ENCODE peak calls at places on chromosome X, in ten cellular contexts. O is effector memory CD4-positive, alpha-beta T cell; W is EL; P is hepatocyte; S is stimulated activated CD4-positive, alpha-beta T cell treated with anti-CD3 and anti-CD28 coated beads, Interleukin-12 subunit alpha, Interleukin-12 subunit beta, amount 100 ng/mL, for 4 hours; V is stimulated activated CD8-positive, alpha-beta memory T cell treated with anti-CD3 and anti-CD28 coated beads, Interleukin-7, amount 100 ng/mL, for 24 hours; U is mucosa of gallbladder; B is CD8-positive, alpha-beta memory T cell; Y is ovary; Q is Ammon's horn. H is an unnamed sample.

GRCh38 chrX:37347420-37347819 is 1.7 kb upstream of the PRRG1 start:
- DNase-seq in O (no peak), B (no peak), V (no peak), Q (no peak), S (no peak), U (no peak), P (peak), Y (no peak), W (peak), H (no peak)

GRCh38 chrX:43317378-43317777 is 338.7 kb upstream of the MAOA start:
- DNase-seq in S (no peak), Y (no peak), Q (no peak), B (no peak), P (no peak), V (no peak), W (no peak), U (no peak), O (no peak), H (no peak)

GRCh38 chrX:86148024-86148511 is at the start of gene DACH2:
- DNase-seq in U (peak), O (peak), Q (peak), S (peak), V (peak), B (peak), W (peak), P (peak), Y (peak), H (peak)

GRCh38 chrX:71626576-71626975 is 8.3 kb upstream of the CXCR3 start:
- DNase-seq in U (no peak), Q (no peak), V (no peak), B (no peak), Y (no peak), S (no peak), W (no peak), P (no peak), O (no peak), H (no peak)

GRCh38 chrX:47366051-47366722 is 4.2 kb upstream of the ZNF157 start:
- DNase-seq in U (peak), Q (peak), S (peak), O (peak), W (peak), B (peak), V (peak), Y (peak), P (peak), H (peak)

GRCh38 chrX:106726485-106727437 is at the start of gene RNF128:
- DNase-seq in U (peak), B (no peak), P (peak), W (peak), Q (peak), V (no peak), S (no peak), O (no peak), Y (peak), H (peak)

GRCh38 chrX:50799531-50799961 is 14.4 kb downstream of the SHROOM4 start:
- DNase-seq in B (no peak), P (peak), U (no peak), Q (no peak), V (no peak), O (no peak), S (no peak), W (no peak), Y (no peak), H (peak)

GRCh38 chrX:43560247-43560946 is 95.7 kb upstream of the MAOA start:
- DNase-seq in W (no peak), O (no peak), B (no peak), Y (no peak), V (no peak), U (no peak), Q (no peak), P (no peak), S (no peak), H (no peak)

GRCh38 chrX:120790118-120790517 is 85.5 kb downstream of the CT47B1 start:
- DNase-seq in S (no peak), Y (peak), B (no peak), O (no peak), V (no peak), Q (peak), U (peak), W (peak), P (peak), H (peak)

GRCh38 chrX:43279341-43279808 is 376.7 kb upstream of the MAOA start:
- DNase-seq in O (no peak), B (no peak), U (no peak), S (no peak), V (no peak), P (no peak), Q (no peak), W (no peak), Y (no peak), H (no peak)

GRCh38 chrX:1165535-1166196 is 46.8 kb downstream of the CRLF2 start:
- DNase-seq in O (no peak), S (no peak), P (peak), B (peak), Y (no peak), V (no peak), Q (no peak), W (peak), U (peak), H (peak)

GRCh38 chrX:110258552-110258951 is 59.3 kb downstream of the AMMECR1 start:
- DNase-seq in P (no peak), U (no peak), S (no peak), W (peak), V (no peak), Q (no peak), O (no peak), Y (no peak), B (no peak), H (peak)

GRCh38 chrX:41605144-41605543 is 83.6 kb upstream of the GPR34 start:
- DNase-seq in B (no peak), P (no peak), O (no peak), Q (no peak), U (no peak), S (no peak), Y (no peak), V (no peak), W (peak), H (no peak)